ENCODE peak calls at places on chromosomes 12 and 14, in nine cellular contexts. B is Panc1; Y is heart right ventricle; N is CD4-positive, alpha-beta T cell; M is gastrocnemius medialis; P is GM12878; D is right cardiac atrium; S is A549; O is pancreas. E is an unnamed sample.

GRCh38 chr12:75955251-75955650 is 76.3 kb downstream of the PHLDA1 start:
- ATAC-seq in Y (no peak), M (no peak), O (no peak), D (no peak), N (no peak), S (no peak), B (no peak), P (no peak), E (no peak)

GRCh38 chr14:90111895-90112534 is 50.2 kb downstream of the KCNK13 start:
- ATAC-seq in B (no peak), M (no peak), N (no peak), P (no peak), S (peak; percentile 77), D (no peak), Y (no peak), O (no peak), E (no peak)

GRCh38 chr14:64109821-64110554 is 184.2 kb downstream of the ESR2 start:
- ATAC-seq in B (no peak), D (no peak), P (no peak), Y (no peak), M (no peak), S (no peak), N (no peak), O (peak; percentile 7), E (peak; percentile 46)

GRCh38 chr12:21527451-21528180 is 1.5 kb downstream of the SPX start:
- ATAC-seq in O (peak; percentile 86), P (peak; percentile 95), B (peak; percentile 87), D (peak; percentile 92), Y (peak; percentile 93), M (peak; percentile 87), S (peak; percentile 94), N (peak; percentile 91), E (peak; percentile 89)

GRCh38 chr12:76560083-76560491 is 516 bp upstream of the OSBPL8 start:
- ATAC-seq in O (no peak), Y (no peak), S (no peak), B (peak; percentile 82), D (no peak), P (peak; percentile 61), M (peak; percentile 69), N (peak; percentile 1), E (no peak)

GRCh38 chr12:42969357-42969756 is 379.8 kb upstream of the PRICKLE1 start:
- ATAC-seq in M (peak; percentile 62), P (no peak), Y (peak; percentile 98), D (peak; percentile 97), O (no peak), B (no peak), N (no peak), S (peak; percentile 36), E (peak; percentile 53)

GRCh38 chr14:92456215-92457017 is 57.2 kb upstream of the RIN3 start:
- ATAC-seq in B (peak; percentile 87), D (peak; percentile 70), S (peak; percentile 93), M (peak; percentile 72), Y (peak; percentile 51), N (no peak), O (peak; percentile 78), P (peak; percentile 84), E (peak; percentile 63)

GRCh38 chr12:107464644-107465043 is 221.0 kb upstream of the PWP1 start:
- ATAC-seq in P (no peak), N (no peak), O (no peak), D (no peak), M (no peak), S (no peak), B (no peak), Y (no peak), E (no peak)

GRCh38 chr12:33609910-33610309 is 170.3 kb upstream of the SYT10 start:
- ATAC-seq in Y (no peak), D (no peak), M (no peak), O (no peak), B (no peak), S (no peak), N (no peak), P (no peak), E (no peak)

GRCh38 chr14:105940534-105941225 is 414.3 kb downstream of the TMEM121 start:
- ATAC-seq in M (no peak), S (no peak), Y (no peak), B (no peak), O (no peak), D (no peak), N (no peak), P (no peak), E (no peak)
- H3K9me3 ChIP-seq in M (no peaks in the 10 kb centered on the region), S (peaks cover 13% of the 10 kb centered on the region), Y (peaks cover 32% of the 10 kb centered on the region), B (no peaks in the 10 kb centered on the region), O (no peaks in the 10 kb centered on the region), D (peaks cover 4% of the 10 kb centered on the region), N (peaks cover 12% of the 10 kb centered on the region), P (no peaks in the 10 kb centered on the region), E (no peaks in the 10 kb centered on the region)

GRCh38 chr12:86565038-86565437 is 308.8 kb upstream of the MGAT4C start:
- ATAC-seq in D (no peak), B (no peak), P (no peak), M (no peak), O (no peak), S (no peak), Y (no peak), N (no peak), E (no peak)
- H3K9me3 ChIP-seq in D (no peaks in the 10 kb centered on the region), B (no peaks in the 10 kb centered on the region), P (no peaks in the 10 kb centered on the region), M (no peaks in the 10 kb centered on the region), O (no peaks in the 10 kb centered on the region), S (peaks cover 11% of the 10 kb centered on the region), Y (peaks cover 33% of the 10 kb centered on the region), N (no peaks in the 10 kb centered on the region), E (no peaks in the 10 kb centered on the region)

GRCh38 chr14:106291626-106292025 is 765.2 kb downstream of the TMEM121 start:
- ATAC-seq in P (no peak), S (no peak), Y (no peak), B (no peak), M (no peak), O (no peak), D (no peak), N (no peak), E (no peak)

GRCh38 chr14:106286697-106287290 is 760.4 kb downstream of the TMEM121 start:
- ATAC-seq in N (no peak), M (no peak), S (peak; percentile 72), B (no peak), O (no peak), D (no peak), Y (no peak), P (peak; percentile 74), E (no peak)

DNA sequence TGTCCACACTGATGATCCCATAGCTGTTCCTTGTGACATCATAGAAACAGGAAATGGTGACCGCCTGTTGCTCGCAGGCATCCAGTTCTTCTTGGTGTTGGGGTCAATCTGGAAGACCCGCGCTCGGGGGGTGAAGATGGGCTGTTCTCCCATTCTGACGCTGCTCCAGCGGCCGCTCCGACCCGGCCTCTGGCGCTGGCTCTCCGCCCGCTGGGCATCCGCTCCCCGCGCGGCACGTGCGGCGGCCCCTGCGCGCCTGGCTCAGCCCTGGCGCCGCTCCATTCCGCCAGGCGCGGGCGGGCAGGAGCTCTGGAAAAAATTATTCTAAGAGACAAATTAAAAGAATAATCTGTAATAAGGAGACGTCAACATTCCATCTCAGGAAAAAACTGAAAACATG is 761.1 kb downstream of the TMEM121 start:
- ATAC-seq in M (no peak), P (no peak), D (no peak), N (no peak), O (no peak), B (no peak), S (no peak), Y (no peak), E (no peak)
- H3K9me3 ChIP-seq in M (no peaks in the 10 kb centered on the region), P (no peaks in the 10 kb centered on the region), D (no peaks in the 10 kb centered on the region), N (no peaks in the 10 kb centered on the region), O (no peaks in the 10 kb centered on the region), B (no peaks in the 10 kb centered on the region), S (no peaks in the 10 kb centered on the region), Y (no peaks in the 10 kb centered on the region), E (no peaks in the 10 kb centered on the region)

GRCh38 chr14:101318271-101318670 is 243.0 kb upstream of the DIO3 start:
- ATAC-seq in S (no peak), B (no peak), Y (no peak), M (no peak), D (no peak), N (no peak), P (no peak), O (no peak), E (no peak)

GRCh38 chr14:101320386-101320785 is 240.9 kb upstream of the DIO3 start:
- ATAC-seq in D (no peak), B (no peak), M (no peak), N (no peak), O (no peak), S (no peak), P (no peak), Y (no peak), E (no peak)

GRCh38 chr14:101322223-101322622 is 239.1 kb upstream of the DIO3 start:
- ATAC-seq in Y (no peak), N (no peak), B (no peak), D (no peak), O (no peak), S (no peak), P (no peak), M (no peak), E (no peak)

GRCh38 chr14:101325319-101325718 is 236.0 kb upstream of the DIO3 start:
- ATAC-seq in B (no peak), D (no peak), P (no peak), N (no peak), O (no peak), S (no peak), Y (no peak), M (no peak), E (no peak)

GRCh38 chr14:101323111-101323510 is 238.2 kb upstream of the DIO3 start:
- ATAC-seq in M (no peak), P (no peak), O (no peak), Y (no peak), D (no peak), N (no peak), B (no peak), S (no peak), E (no peak)
- H3K9me3 ChIP-seq in M (no peaks in the 10 kb centered on the region), P (no peaks in the 10 kb centered on the region), O (no peaks in the 10 kb centered on the region), Y (peaks cover 15% of the 10 kb centered on the region), D (peaks cover 2% of the 10 kb centered on the region), N (peaks cover 19% of the 10 kb centered on the region), B (peaks cover 3% of the 10 kb centered on the region), S (peaks cover 15% of the 10 kb centered on the region), E (no peaks in the 10 kb centered on the region)

GRCh38 chr14:41973178-41973577 is 366.5 kb downstream of the LRFN5 start:
- ATAC-seq in B (no peak), S (no peak), M (no peak), O (no peak), N (no peak), Y (no peak), P (no peak), D (no peak), E (no peak)

GRCh38 chr14:41972531-41972930 is 365.9 kb downstream of the LRFN5 start:
- ATAC-seq in Y (no peak), M (no peak), P (no peak), B (no peak), S (no peak), O (no peak), N (no peak), D (no peak), E (no peak)
- H3K9me3 ChIP-seq in Y (peaks cover 43% of the 10 kb centered on the region), M (no peaks in the 10 kb centered on the region), P (no peaks in the 10 kb centered on the region), B (peaks cover 2% of the 10 kb centered on the region), S (no peaks in the 10 kb centered on the region), O (no peaks in the 10 kb centered on the region), N (peaks cover 10% of the 10 kb centered on the region), D (no peaks in the 10 kb centered on the region), E (no peaks in the 10 kb centered on the region)

E was measured in gastroesophageal sphincter.